ENCODE peak calls at places on chromosomes 3 and 15, in four cellular contexts. U, A, C and R are unnamed samples.

GRCh38 chr3:197490098-197490497 is 65.7 kb downstream of the BDH1 start:
- DNase-seq in A (no peak), U (no peak), C (no peak), R (no peak)

GRCh38 chr3:119924111-119925094 is 142.5 kb downstream of the NR1I2 start:
- DNase-seq in C (no peak), A (no peak), U (no peak), R (no peak)

GRCh38 chr15:66025972-66026371 is 156.7 kb downstream of the RAB11A start:
- DNase-seq in U (peak), A (no peak), C (no peak), R (no peak)

GRCh38 chr3:13078158-13078905 is 5.1 kb upstream of the IQSEC1 start:
- DNase-seq in U (no peak), C (no peak), A (no peak), R (peak)

GRCh38 chr3:107206141-107206540 is 171.1 kb upstream of the CCDC54 start:
- DNase-seq in U (no peak), C (no peak), A (no peak), R (peak)

GRCh38 chr3:141738636-141739363 is 702 bp downstream of the RNF7 start:
- DNase-seq in A (no peak), C (no peak), U (no peak), R (peak)

GRCh38 chr3:101383156-101383575 is 62.8 kb upstream of the IMPG2 start:
- DNase-seq in A (no peak), C (no peak), U (peak), R (no peak)

GRCh38 chr15:79901958-79902357 is 5.1 kb upstream of the MTHFS start:
- DNase-seq in U (no peak), C (no peak), A (no peak), R (no peak)

GRCh38 chr3:83435173-83435572 is 1523.6 kb upstream of the CADM2 start:
- DNase-seq in C (no peak), A (no peak), U (no peak), R (no peak)

GRCh38 chr3:115792206-115792955 is 169.1 kb downstream of the GAP43 start:
- DNase-seq in U (no peak), C (no peak), A (no peak), R (peak)

GRCh38 chr15:32936283-32936918 is 218.6 kb downstream of the GREM1 start:
- DNase-seq in U (no peak), A (no peak), C (no peak), R (no peak)

GRCh38 chr3:171412054-171412453 is 48.2 kb downstream of the TNIK start:
- DNase-seq in C (no peak), U (no peak), A (no peak), R (no peak)

GRCh38 chr3:65875395-65876027 is 163.2 kb downstream of the MAGI1 start:
- DNase-seq in C (no peak), A (no peak), U (no peak), R (no peak)

GRCh38 chr3:94862703-94863102 is 799.8 kb downstream of the NSUN3 start:
- DNase-seq in A (no peak), U (peak), C (no peak), R (no peak)

GRCh38 chr15:60584355-60585023 is 105.5 kb upstream of the ICE2 start:
- DNase-seq in U (no peak), C (no peak), A (no peak), R (no peak)

GRCh38 chr15:50906954-50907865 is 1.3 kb upstream of the AP4E1 start:
- DNase-seq in A (peak), C (no peak), U (no peak), R (peak)

GRCh38 chr3:30779686-30780287 is 114.7 kb downstream of the GADL1 start:
- DNase-seq in U (peak), A (no peak), C (no peak), R (peak)

GRCh38 chr3:47011371-47011770 is 31.9 kb downstream of the NBEAL2 start:
- DNase-seq in U (no peak), C (no peak), A (no peak), R (peak)